ENCODE peak calls at places on chromosomes 5 and 9, in nine cellular contexts. R, I, F, W, C, B, Q, N and H are unnamed samples.
A peak's percentile ranks its signal among the peaks of the same experiment; 100 is the strongest.

GRCh38 chr9:5425006-5425628 is 12.6 kb downstream of the PLGRKT start:
- DNase-seq in R (no peak), F (no peak), I (no peak), B (no peak), N (no peak), Q (peak; percentile 62), W (peak; percentile 11), C (no peak), H (no peak)

GRCh38 chr5:111968459-111968858 is 211.5 kb upstream of the NREP start:
- DNase-seq in I (no peak), C (no peak), R (no peak), N (peak; percentile 36), F (no peak), B (no peak), W (no peak), Q (no peak), H (no peak)

GRCh38 chr9:4980046-4980727 is 4.9 kb upstream of the JAK2 start:
- DNase-seq in F (no peak), I (no peak), N (peak; percentile 34), W (no peak), Q (no peak), R (no peak), C (no peak), B (no peak), H (no peak)

GRCh38 chr9:93264338-93265125 is 80.6 kb downstream of the WNK2 start:
- DNase-seq in R (no peak), W (no peak), F (no peak), B (peak; percentile 14), N (no peak), C (no peak), Q (no peak), I (no peak), H (no peak)

GRCh38 chr5:135376961-135377621 is 21.9 kb downstream of the MACROH2A1 start:
- DNase-seq in I (no peak), R (no peak), C (no peak), N (no peak), F (no peak), B (no peak), Q (no peak), W (no peak), H (no peak)

GRCh38 chr5:72125931-72126620 is 18.8 kb downstream of the MAP1B start:
- DNase-seq in F (no peak), C (no peak), B (no peak), Q (no peak), R (no peak), I (no peak), W (no peak), N (no peak), H (no peak)

GRCh38 chr9:129282308-129283211 is 104.5 kb upstream of the IER5L start:
- DNase-seq in B (peak; percentile 14), F (no peak), C (no peak), R (no peak), W (no peak), Q (no peak), I (no peak), N (no peak), H (no peak)

GRCh38 chr9:91424403-91425176 is 958 bp upstream of the NFIL3 start:
- DNase-seq in C (peak; percentile 84), R (peak; percentile 76), B (peak; percentile 84), N (peak; percentile 89), F (peak; percentile 91), Q (peak; percentile 84), I (peak; percentile 17), W (peak; percentile 64), H (peak; percentile 49)

GRCh38 chr9:111939322-111939721 is 42.7 kb downstream of the UGCG start:
- DNase-seq in W (no peak), N (no peak), I (no peak), R (no peak), C (no peak), B (no peak), F (no peak), Q (no peak), H (no peak)

GRCh38 chr5:171520300-171521170 is 101.1 kb downstream of the FGF18 start:
- DNase-seq in I (no peak), R (peak; percentile 56), B (no peak), C (peak; percentile 80), Q (no peak), W (peak; percentile 83), F (peak; percentile 44), N (peak; percentile 18), H (no peak)

GRCh38 chr5:57711946-57712345 is 229.3 kb upstream of the ACTBL2 start:
- DNase-seq in W (no peak), F (no peak), Q (no peak), I (no peak), R (no peak), N (no peak), C (no peak), B (no peak), H (no peak)

GRCh38 chr5:124790261-124790894 is 43.9 kb upstream of the ZNF608 start:
- DNase-seq in I (no peak), C (no peak), B (no peak), R (peak; percentile 67), N (peak; percentile 55), F (no peak), W (no peak), Q (no peak), H (no peak)

GRCh38 chr5:168699002-168699401 is 119.8 kb upstream of the PANK3 start:
- DNase-seq in Q (no peak), C (no peak), B (no peak), F (peak; percentile 39), I (no peak), W (no peak), N (no peak), R (peak; percentile 20), H (no peak)

GRCh38 chr5:142325677-142326479 is 1.1 kb upstream of the SPRY4 start:
- DNase-seq in B (no peak), R (peak; percentile 44), W (peak; percentile 84), Q (no peak), I (no peak), N (peak; percentile 73), F (peak; percentile 82), C (peak; percentile 22), H (no peak)

GRCh38 chr9:135821733-135822382 is 85.5 kb downstream of the CAMSAP1 start:
- DNase-seq in N (no peak), R (no peak), F (no peak), I (no peak), Q (no peak), C (no peak), W (no peak), B (peak; percentile 8), H (no peak)

GRCh38 chr9:135823036-135823435 is 84.3 kb downstream of the CAMSAP1 start:
- DNase-seq in B (no peak), W (no peak), F (no peak), Q (no peak), C (no peak), R (no peak), N (no peak), I (no peak), H (no peak)

GRCh38 chr9:135820661-135821060 is 86.7 kb downstream of the CAMSAP1 start:
- DNase-seq in N (no peak), C (no peak), B (no peak), F (no peak), Q (no peak), I (no peak), R (no peak), W (no peak), H (no peak)

GRCh38 chr9:135821116-135821515 is 86.2 kb downstream of the CAMSAP1 start:
- DNase-seq in N (no peak), R (no peak), C (no peak), F (no peak), Q (no peak), B (no peak), W (no peak), I (no peak), H (no peak)

GRCh38 chr9:135822383-135822755 is 85.0 kb downstream of the CAMSAP1 start:
- DNase-seq in F (no peak), I (no peak), R (no peak), C (no peak), Q (no peak), N (no peak), B (peak; percentile 10), W (no peak), H (no peak)
- H3K27ac ChIP-seq in F (no peak overlapping the region), I (no peak overlapping the region), R (no peak overlapping the region), C (no peak overlapping the region), Q (no peak overlapping the region), N (no peak overlapping the region), B (no peak overlapping the region), W (no peak overlapping the region), H (no peak overlapping the region)

GRCh38 chr5:68522863-68523262 is 307.3 kb downstream of the PIK3R1 start:
- DNase-seq in N (peak; percentile 48), F (no peak), R (no peak), C (no peak), W (no peak), I (no peak), B (no peak), Q (no peak), H (no peak)
- H3K27ac ChIP-seq in N (peak overlapping the region; percentile 99), F (no peak overlapping the region), R (peak overlapping the region; percentile 36), C (no peak overlapping the region), W (no peak overlapping the region), I (no peak overlapping the region), B (no peak overlapping the region), Q (no peak overlapping the region), H (no peak overlapping the region)

DNA sequence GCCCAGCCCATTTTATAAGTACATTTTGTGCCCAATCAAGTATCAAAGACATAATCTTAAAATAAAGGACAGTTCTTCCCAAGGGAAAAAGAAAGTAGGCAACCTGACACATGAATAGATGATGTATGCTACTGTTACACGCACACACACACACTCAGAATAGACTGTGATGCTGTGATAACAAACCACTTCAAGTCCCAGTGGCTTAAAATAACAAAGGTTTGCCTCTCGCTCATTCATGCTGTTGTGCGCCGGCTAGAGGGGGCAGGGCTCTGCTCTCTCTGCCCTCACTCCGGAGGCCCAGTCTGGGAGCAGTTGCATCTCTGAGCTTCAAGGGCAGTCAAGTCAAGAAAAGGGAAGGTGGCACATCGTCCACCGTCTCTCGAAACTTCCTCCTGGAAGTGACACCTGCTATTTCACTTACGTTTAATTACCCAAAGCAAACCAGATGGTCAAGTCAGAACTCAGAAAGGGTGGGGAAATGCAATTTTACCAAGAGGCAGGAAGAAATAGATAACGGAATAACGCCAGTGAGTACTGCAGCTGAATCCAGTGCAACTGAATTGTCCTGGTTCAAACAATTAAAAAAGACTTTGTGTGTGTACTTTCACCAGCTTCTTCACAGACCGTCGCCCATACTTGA is 43.3 kb downstream of the ANKRD33B start:
- DNase-seq in N (peak; percentile 83), W (peak; percentile 59), Q (peak; percentile 91), F (peak; percentile 41), R (peak; percentile 90), C (no peak), B (peak; percentile 79), I (no peak), H (no peak)
- H3K27ac ChIP-seq in N (peak overlapping the region; percentile 10), W (no peak overlapping the region), Q (peak overlapping the region; percentile 94), F (peak overlapping the region; percentile 74), R (peak overlapping the region; percentile 38), C (no peak overlapping the region), B (peak overlapping the region; percentile 46), I (no peak overlapping the region), H (no peak overlapping the region)

DNA sequence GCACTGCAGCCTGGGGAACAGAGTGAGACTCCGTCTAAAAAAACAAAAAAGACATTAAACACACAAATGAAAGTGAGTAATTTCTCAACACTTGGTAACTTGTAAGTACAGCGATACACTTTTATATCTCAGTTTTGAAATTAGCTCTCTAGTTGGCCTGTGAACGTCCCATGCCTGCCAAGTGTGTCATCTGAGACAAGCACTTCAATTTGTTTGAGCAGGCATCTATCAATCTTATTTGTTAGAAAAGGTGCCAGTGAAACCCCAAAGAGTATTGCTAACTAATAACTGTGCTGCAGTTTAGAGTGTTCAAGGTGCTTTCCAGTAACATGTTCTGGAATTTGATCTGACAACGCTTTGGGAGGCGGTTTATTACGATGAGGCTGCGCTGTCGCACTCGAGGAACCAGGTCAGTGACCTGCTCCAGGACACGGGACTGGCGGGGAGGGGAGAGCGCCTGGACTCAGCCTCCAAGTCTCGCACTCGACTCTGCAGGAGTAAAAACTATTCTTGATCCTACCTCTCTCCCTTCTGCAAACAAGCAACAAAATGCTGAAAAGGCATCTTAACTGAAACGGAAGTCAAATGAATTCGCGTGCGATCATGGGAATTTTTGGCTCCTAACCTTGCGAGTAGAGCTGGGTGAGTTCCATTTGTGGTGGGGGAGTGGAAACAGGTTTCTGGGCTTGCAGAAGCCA is 1.1 kb upstream of the SPIN1 start:
- DNase-seq in R (peak; percentile 55), Q (peak; percentile 64), C (peak; percentile 18), W (peak; percentile 51), N (peak; percentile 55), F (peak; percentile 37), B (no peak), I (no peak), H (peak; percentile 7)
- H3K27ac ChIP-seq in R (peak overlapping the region; percentile 72), Q (peak overlapping the region; percentile 69), C (peak overlapping the region; percentile 93), W (no peak overlapping the region), N (peak overlapping the region; percentile 76), F (peak overlapping the region; percentile 96), B (peak overlapping the region; percentile 90), I (peak overlapping the region; percentile 45), H (peak overlapping the region; percentile 90)